ENCODE peak calls at places on chromosomes 6 and 20, in eight cellular contexts. One of them, this sample, is unnamed.

GRCh38 chr6:24949020-24949569 is 13.3 kb upstream of the RIPOR2 start:
- DNase-seq in fibroblast of lung: no peak
- DNase-seq in colonic mucosa: no peak
- DNase-seq in astrocyte of the spinal cord: no peak
- DNase-seq in AG04450: no peak
- DNase-seq in cardiac fibroblast: no peak
- DNase-seq in AG09309: no peak
- DNase-seq in IMR-90: no peak
- DNase-seq in this sample: no peak

GRCh38 chr6:72943699-72944098 is 281.6 kb downstream of the KHDC1L start:
- DNase-seq in colonic mucosa: no peak
- DNase-seq in AG04450: no peak
- DNase-seq in IMR-90: no peak
- DNase-seq in astrocyte of the spinal cord: no peak
- DNase-seq in AG09309: no peak
- DNase-seq in fibroblast of lung: no peak
- DNase-seq in cardiac fibroblast: no peak
- DNase-seq in this sample: no peak

GRCh38 chr6:139364302-139364981 is 10.0 kb downstream of the CITED2 start:
- DNase-seq in AG09309: no peak
- DNase-seq in fibroblast of lung: peak
- DNase-seq in AG04450: no peak
- DNase-seq in colonic mucosa: no peak
- DNase-seq in IMR-90: peak
- DNase-seq in cardiac fibroblast: peak
- DNase-seq in astrocyte of the spinal cord: peak
- DNase-seq in this sample: peak

GRCh38 chr6:10526156-10526555 is 5.0 kb downstream of the GCNT2 start:
- DNase-seq in cardiac fibroblast: no peak
- DNase-seq in colonic mucosa: no peak
- DNase-seq in IMR-90: no peak
- DNase-seq in fibroblast of lung: peak
- DNase-seq in astrocyte of the spinal cord: peak
- DNase-seq in AG09309: no peak
- DNase-seq in AG04450: no peak
- DNase-seq in this sample: no peak

GRCh38 chr20:61346996-61347906 is 95.2 kb downstream of the CDH4 start:
- DNase-seq in AG09309: no peak
- DNase-seq in fibroblast of lung: no peak
- DNase-seq in IMR-90: no peak
- DNase-seq in cardiac fibroblast: no peak
- DNase-seq in AG04450: no peak
- DNase-seq in astrocyte of the spinal cord: no peak
- DNase-seq in colonic mucosa: no peak
- DNase-seq in this sample: no peak

GRCh38 chr6:90169328-90169886 is 127.2 kb downstream of the BACH2 start:
- DNase-seq in fibroblast of lung: peak
- DNase-seq in AG09309: no peak
- DNase-seq in colonic mucosa: no peak
- DNase-seq in cardiac fibroblast: no peak
- DNase-seq in AG04450: no peak
- DNase-seq in astrocyte of the spinal cord: no peak
- DNase-seq in IMR-90: no peak
- DNase-seq in this sample: no peak

GRCh38 chr20:25361287-25361683 is 29.4 kb downstream of the ABHD12 start:
- DNase-seq in cardiac fibroblast: peak
- DNase-seq in colonic mucosa: no peak
- DNase-seq in AG09309: no peak
- DNase-seq in AG04450: no peak
- DNase-seq in IMR-90: peak
- DNase-seq in astrocyte of the spinal cord: no peak
- DNase-seq in fibroblast of lung: peak
- DNase-seq in this sample: no peak

GRCh38 chr6:155530219-155530834 is 74.7 kb upstream of the NOX3 start:
- DNase-seq in AG09309: peak
- DNase-seq in cardiac fibroblast: peak
- DNase-seq in fibroblast of lung: peak
- DNase-seq in astrocyte of the spinal cord: peak
- DNase-seq in IMR-90: peak
- DNase-seq in colonic mucosa: no peak
- DNase-seq in AG04450: no peak
- DNase-seq in this sample: peak

GRCh38 chr20:63706027-63706695 is 1.6 kb downstream of the ARFRP1 start:
- DNase-seq in AG04450: no peak
- DNase-seq in fibroblast of lung: no peak
- DNase-seq in IMR-90: no peak
- DNase-seq in colonic mucosa: peak
- DNase-seq in cardiac fibroblast: no peak
- DNase-seq in astrocyte of the spinal cord: no peak
- DNase-seq in AG09309: no peak
- DNase-seq in this sample: peak

GRCh38 chr6:161533266-161533665 is 259.4 kb upstream of the AGPAT4 start:
- DNase-seq in AG09309: no peak
- DNase-seq in IMR-90: no peak
- DNase-seq in AG04450: no peak
- DNase-seq in astrocyte of the spinal cord: no peak
- DNase-seq in cardiac fibroblast: no peak
- DNase-seq in fibroblast of lung: no peak
- DNase-seq in colonic mucosa: no peak
- DNase-seq in this sample: no peak

GRCh38 chr6:104625536-104625935 is 234.2 kb downstream of the HACE1 start:
- DNase-seq in colonic mucosa: no peak
- DNase-seq in IMR-90: peak
- DNase-seq in AG09309: peak
- DNase-seq in fibroblast of lung: peak
- DNase-seq in cardiac fibroblast: peak
- DNase-seq in AG04450: no peak
- DNase-seq in astrocyte of the spinal cord: peak
- DNase-seq in this sample: peak

GRCh38 chr20:43726811-43727338 is at the start of gene GTSF1L:
- DNase-seq in colonic mucosa: no peak
- DNase-seq in AG09309: no peak
- DNase-seq in astrocyte of the spinal cord: peak
- DNase-seq in cardiac fibroblast: peak
- DNase-seq in fibroblast of lung: peak
- DNase-seq in IMR-90: peak
- DNase-seq in AG04450: no peak
- DNase-seq in this sample: no peak

GRCh38 chr20:23700931-23701330 is 12.1 kb upstream of the CST4 start:
- DNase-seq in AG04450: no peak
- DNase-seq in fibroblast of lung: no peak
- DNase-seq in IMR-90: no peak
- DNase-seq in AG09309: no peak
- DNase-seq in colonic mucosa: no peak
- DNase-seq in cardiac fibroblast: no peak
- DNase-seq in astrocyte of the spinal cord: no peak
- DNase-seq in this sample: no peak

GRCh38 chr6:138987299-138987642 is 782 bp downstream of the REPS1 start:
- DNase-seq in astrocyte of the spinal cord: no peak
- DNase-seq in AG09309: no peak
- DNase-seq in cardiac fibroblast: no peak
- DNase-seq in colonic mucosa: no peak
- DNase-seq in AG04450: no peak
- DNase-seq in IMR-90: no peak
- DNase-seq in fibroblast of lung: peak
- DNase-seq in this sample: no peak

GRCh38 chr20:18504479-18505060 is 3.2 kb upstream of the SEC23B start:
- DNase-seq in cardiac fibroblast: peak
- DNase-seq in IMR-90: peak
- DNase-seq in astrocyte of the spinal cord: no peak
- DNase-seq in fibroblast of lung: peak
- DNase-seq in AG04450: no peak
- DNase-seq in AG09309: no peak
- DNase-seq in colonic mucosa: peak
- DNase-seq in this sample: no peak

GRCh38 chr6:111711476-111711875 is 105.8 kb upstream of the TRAF3IP2 start:
- DNase-seq in AG04450: no peak
- DNase-seq in astrocyte of the spinal cord: no peak
- DNase-seq in AG09309: no peak
- DNase-seq in colonic mucosa: peak
- DNase-seq in fibroblast of lung: no peak
- DNase-seq in cardiac fibroblast: peak
- DNase-seq in IMR-90: no peak
- DNase-seq in this sample: no peak

GRCh38 chr6:37934276-37934675 is 114.7 kb downstream of the ZFAND3 start:
- DNase-seq in AG04450: no peak
- DNase-seq in AG09309: no peak
- DNase-seq in colonic mucosa: no peak
- DNase-seq in IMR-90: peak
- DNase-seq in astrocyte of the spinal cord: no peak
- DNase-seq in fibroblast of lung: peak
- DNase-seq in cardiac fibroblast: no peak
- DNase-seq in this sample: no peak

GRCh38 chr20:62507323-62507722 is 31.5 kb upstream of the GATA5 start:
- DNase-seq in AG04450: no peak
- DNase-seq in cardiac fibroblast: no peak
- DNase-seq in fibroblast of lung: no peak
- DNase-seq in AG09309: no peak
- DNase-seq in IMR-90: no peak
- DNase-seq in colonic mucosa: no peak
- DNase-seq in astrocyte of the spinal cord: no peak
- DNase-seq in this sample: no peak

GRCh38 chr6:15929685-15930084 is 199.2 kb upstream of the MYLIP start:
- DNase-seq in AG04450: no peak
- DNase-seq in astrocyte of the spinal cord: no peak
- DNase-seq in IMR-90: no peak
- DNase-seq in fibroblast of lung: no peak
- DNase-seq in cardiac fibroblast: peak
- DNase-seq in colonic mucosa: no peak
- DNase-seq in AG09309: no peak
- DNase-seq in this sample: no peak

GRCh38 chr6:86153529-86153928 is 510.8 kb upstream of the SYNCRIP start:
- DNase-seq in fibroblast of lung: no peak
- DNase-seq in cardiac fibroblast: no peak
- DNase-seq in astrocyte of the spinal cord: no peak
- DNase-seq in colonic mucosa: no peak
- DNase-seq in AG09309: no peak
- DNase-seq in AG04450: no peak
- DNase-seq in IMR-90: no peak
- DNase-seq in this sample: peak

GRCh38 chr20:64104667-64105451 is 2.5 kb downstream of the NPBWR2 start:
- DNase-seq in astrocyte of the spinal cord: no peak
- DNase-seq in AG09309: no peak
- DNase-seq in IMR-90: no peak
- DNase-seq in cardiac fibroblast: no peak
- DNase-seq in AG04450: no peak
- DNase-seq in fibroblast of lung: no peak
- DNase-seq in colonic mucosa: no peak
- DNase-seq in this sample: no peak

GRCh38 chr6:44216677-44217331 is at the start of gene MYMX:
- DNase-seq in astrocyte of the spinal cord: no peak
- DNase-seq in fibroblast of lung: no peak
- DNase-seq in cardiac fibroblast: no peak
- DNase-seq in AG04450: no peak
- DNase-seq in AG09309: no peak
- DNase-seq in IMR-90: no peak
- DNase-seq in colonic mucosa: no peak
- DNase-seq in this sample: no peak

GRCh38 chr6:15044146-15044882 is 201.6 kb upstream of the JARID2 start:
- DNase-seq in astrocyte of the spinal cord: no peak
- DNase-seq in AG09309: no peak
- DNase-seq in colonic mucosa: no peak
- DNase-seq in AG04450: no peak
- DNase-seq in cardiac fibroblast: no peak
- DNase-seq in IMR-90: peak
- DNase-seq in fibroblast of lung: peak
- DNase-seq in this sample: no peak

GRCh38 chr20:32433311-32434021 is 75.3 kb downstream of the ASXL1 start:
- DNase-seq in cardiac fibroblast: no peak
- DNase-seq in IMR-90: no peak
- DNase-seq in astrocyte of the spinal cord: no peak
- DNase-seq in AG04450: no peak
- DNase-seq in AG09309: no peak
- DNase-seq in fibroblast of lung: no peak
- DNase-seq in colonic mucosa: no peak
- DNase-seq in this sample: peak

GRCh38 chr6:42315991-42316378 is 98.3 kb upstream of the MRPS10 start:
- DNase-seq in AG04450: peak
- DNase-seq in AG09309: peak
- DNase-seq in colonic mucosa: peak
- DNase-seq in astrocyte of the spinal cord: peak
- DNase-seq in IMR-90: peak
- DNase-seq in cardiac fibroblast: peak
- DNase-seq in fibroblast of lung: peak
- DNase-seq in this sample: peak

GRCh38 chr6:168385380-168385779 is 55.6 kb upstream of the SMOC2 start:
- DNase-seq in cardiac fibroblast: peak
- DNase-seq in colonic mucosa: no peak
- DNase-seq in AG04450: no peak
- DNase-seq in AG09309: no peak
- DNase-seq in IMR-90: no peak
- DNase-seq in astrocyte of the spinal cord: no peak
- DNase-seq in fibroblast of lung: no peak
- DNase-seq in this sample: no peak

GRCh38 chr20:61749406-61750075 is 316.1 kb downstream of the TAF4 start:
- DNase-seq in colonic mucosa: no peak
- DNase-seq in astrocyte of the spinal cord: peak
- DNase-seq in IMR-90: no peak
- DNase-seq in AG04450: no peak
- DNase-seq in AG09309: no peak
- DNase-seq in fibroblast of lung: no peak
- DNase-seq in cardiac fibroblast: no peak
- DNase-seq in this sample: no peak

GRCh38 chr20:3727333-3728035 is 5.0 kb upstream of the HSPA12B start:
- DNase-seq in cardiac fibroblast: peak
- DNase-seq in IMR-90: peak
- DNase-seq in fibroblast of lung: peak
- DNase-seq in AG04450: no peak
- DNase-seq in astrocyte of the spinal cord: no peak
- DNase-seq in colonic mucosa: no peak
- DNase-seq in AG09309: no peak
- DNase-seq in this sample: no peak
- H3K4me3 ChIP-seq in cardiac fibroblast: peak
- H3K4me3 ChIP-seq in IMR-90: no peak
- H3K4me3 ChIP-seq in fibroblast of lung: peak
- H3K4me3 ChIP-seq in AG04450: peak
- H3K4me3 ChIP-seq in astrocyte of the spinal cord: no peak
- H3K4me3 ChIP-seq in colonic mucosa: no peak
- H3K4me3 ChIP-seq in AG09309: peak
- H3K4me3 ChIP-seq in this sample: no peak

GRCh38 chr20:41615671-41616070 is 2.5 kb downstream of the CHD6 start:
- DNase-seq in AG09309: no peak
- DNase-seq in IMR-90: no peak
- DNase-seq in fibroblast of lung: no peak
- DNase-seq in AG04450: no peak
- DNase-seq in colonic mucosa: no peak
- DNase-seq in astrocyte of the spinal cord: no peak
- DNase-seq in cardiac fibroblast: no peak
- DNase-seq in this sample: no peak
- H3K4me3 ChIP-seq in AG09309: no peak
- H3K4me3 ChIP-seq in IMR-90: no peak
- H3K4me3 ChIP-seq in fibroblast of lung: no peak
- H3K4me3 ChIP-seq in AG04450: no peak
- H3K4me3 ChIP-seq in colonic mucosa: no peak
- H3K4me3 ChIP-seq in astrocyte of the spinal cord: no peak
- H3K4me3 ChIP-seq in cardiac fibroblast: no peak
- H3K4me3 ChIP-seq in this sample: no peak

GRCh38 chr20:4999788-5000187 is 1.5 kb downstream of the SLC23A2 start:
- DNase-seq in AG09309: no peak
- DNase-seq in cardiac fibroblast: no peak
- DNase-seq in colonic mucosa: peak
- DNase-seq in astrocyte of the spinal cord: no peak
- DNase-seq in AG04450: no peak
- DNase-seq in IMR-90: no peak
- DNase-seq in fibroblast of lung: no peak
- DNase-seq in this sample: no peak
- H3K4me3 ChIP-seq in AG09309: peak
- H3K4me3 ChIP-seq in cardiac fibroblast: no peak
- H3K4me3 ChIP-seq in colonic mucosa: peak
- H3K4me3 ChIP-seq in astrocyte of the spinal cord: no peak
- H3K4me3 ChIP-seq in AG04450: peak
- H3K4me3 ChIP-seq in IMR-90: peak
- H3K4me3 ChIP-seq in fibroblast of lung: peak
- H3K4me3 ChIP-seq in this sample: no peak

GRCh38 chr6:74879970-74880369 is 325.9 kb downstream of the COL12A1 start:
- DNase-seq in fibroblast of lung: no peak
- DNase-seq in AG04450: no peak
- DNase-seq in AG09309: no peak
- DNase-seq in cardiac fibroblast: no peak
- DNase-seq in astrocyte of the spinal cord: peak
- DNase-seq in colonic mucosa: no peak
- DNase-seq in IMR-90: peak
- DNase-seq in this sample: no peak
- H3K4me3 ChIP-seq in fibroblast of lung: no peak
- H3K4me3 ChIP-seq in AG04450: no peak
- H3K4me3 ChIP-seq in AG09309: no peak
- H3K4me3 ChIP-seq in cardiac fibroblast: no peak
- H3K4me3 ChIP-seq in astrocyte of the spinal cord: no peak
- H3K4me3 ChIP-seq in colonic mucosa: no peak
- H3K4me3 ChIP-seq in IMR-90: no peak
- H3K4me3 ChIP-seq in this sample: no peak

This sample was measured in hepatocyte.